ENCODE peak calls at places on chromosomes 3 and 15, in four cellular contexts. B is HFFc6; X is naive thymus-derived CD8-positive, alpha-beta T cell; V is colonic mucosa. Y is an unnamed sample.
A peak's percentile ranks its signal among the peaks of the same experiment; 100 is the strongest.

GRCh38 chr3:133283958-133284807 is 115.7 kb upstream of the BFSP2 start:
- DNase-seq in B (no peak), X (no peak), V (no peak), Y (no peak)

GRCh38 chr3:13403213-13403817 is 16.8 kb downstream of the NUP210 start:
- DNase-seq in B (no peak), X (no peak), V (no peak), Y (no peak)

GRCh38 chr15:48465410-48465809 is 134.2 kb downstream of the DUT start:
- DNase-seq in B (no peak), X (no peak), V (no peak), Y (no peak)

GRCh38 chr3:133295199-133295901 is 104.5 kb upstream of the BFSP2 start:
- DNase-seq in B (peak; percentile 40), X (no peak), V (no peak), Y (no peak)

GRCh38 chr15:78909791-78910228 is 35.0 kb downstream of the CTSH start:
- DNase-seq in B (peak; percentile 29), X (no peak), V (peak; percentile 48), Y (no peak)

GRCh38 chr3:147472846-147473245 is 63.7 kb downstream of the ZIC1 start:
- DNase-seq in B (no peak), X (no peak), V (no peak), Y (no peak)

GRCh38 chr3:149536429-149536828 is 61.9 kb downstream of the TM4SF4 start:
- DNase-seq in B (no peak), X (no peak), V (peak; percentile 24), Y (no peak)

GRCh38 chr3:49333091-49333490 is 6.8 kb downstream of the USP4 start:
- DNase-seq in B (no peak), X (no peak), V (no peak), Y (no peak)

GRCh38 chr3:108940166-108940565 is 13.5 kb downstream of the GUCA1C start:
- DNase-seq in B (no peak), X (no peak), V (no peak), Y (no peak)

GRCh38 chr15:51114437-51115119 is 19.9 kb upstream of the TNFAIP8L3 start:
- DNase-seq in B (no peak), X (no peak), V (no peak), Y (no peak)

GRCh38 chr15:47573673-47574072 is 143.6 kb upstream of the SEMA6D start:
- DNase-seq in B (no peak), X (no peak), V (no peak), Y (no peak)

GRCh38 chr3:126487151-126487771 is 11.6 kb upstream of the ZXDC start:
- DNase-seq in B (peak; percentile 25), X (no peak), V (no peak), Y (peak; percentile 55)

GRCh38 chr3:184757010-184757651 is 45.3 kb upstream of the MAGEF1 start:
- DNase-seq in B (peak; percentile 33), X (no peak), V (peak; percentile 73), Y (no peak)

GRCh38 chr15:100829457-100829856 is 50.2 kb upstream of the ALDH1A3 start:
- DNase-seq in B (no peak), X (no peak), V (no peak), Y (no peak)

GRCh38 chr3:8561365-8561764 is 59.7 kb downstream of the LMCD1 start:
- DNase-seq in B (no peak), X (no peak), V (no peak), Y (no peak)

GRCh38 chr3:171380711-171381435 is 79.3 kb downstream of the TNIK start:
- DNase-seq in B (no peak), X (no peak), V (no peak), Y (no peak)

GRCh38 chr3:169769287-169770181 is at the start of gene ACTRT3:
- DNase-seq in B (peak; percentile 32), X (peak; percentile 41), V (peak; percentile 70), Y (peak; percentile 65)

GRCh38 chr3:195612075-195612800 is 28.5 kb upstream of the APOD start:
- DNase-seq in B (no peak), X (no peak), V (no peak), Y (no peak)

GRCh38 chr15:89019436-89019835 is 68.8 kb upstream of the ABHD2 start:
- DNase-seq in B (no peak), X (no peak), V (no peak), Y (no peak)

GRCh38 chr15:78067328-78068241 is 9.9 kb downstream of the TBC1D2B start:
- DNase-seq in B (peak; percentile 44), X (no peak), V (no peak), Y (no peak)

GRCh38 chr3:187318819-187319616 is 27.5 kb upstream of the MASP1 start:
- DNase-seq in B (peak; percentile 40), X (peak; percentile 3), V (peak; percentile 44), Y (peak; percentile 36)

GRCh38 chr3:51703776-51704510 is 2.9 kb upstream of the GRM2 start:
- DNase-seq in B (no peak), X (no peak), V (no peak), Y (no peak)

GRCh38 chr3:123328851-123329635 is 119.8 kb downstream of the ADCY5 start:
- DNase-seq in B (peak; percentile 39), X (peak; percentile 39), V (peak; percentile 86), Y (peak; percentile 33)

GRCh38 chr3:98110191-98110908 is 20.2 kb upstream of the OR5H1 start:
- DNase-seq in B (no peak), X (no peak), V (no peak), Y (no peak)

Y was measured in KG1.